ENCODE peak calls at places on chromosomes 13 and 19, in five cellular contexts. C, I, K, M and Q are unnamed samples.

GRCh38 chr19:3459965-3460582 is 20.3 kb downstream of the SMIM24 start:
- DNase-seq in C (no peak), I (no peak), M (no peak), K (no peak), Q (no peak)

GRCh38 chr19:40576181-40576584 is 490 bp upstream of the SHKBP1 start:
- DNase-seq in M (no peak), I (no peak), C (no peak), K (no peak), Q (no peak)

GRCh38 chr19:30540671-30541210 is 168.6 kb downstream of the ZNF536 start:
- DNase-seq in I (no peak), K (no peak), C (no peak), M (peak), Q (no peak)

GRCh38 chr19:40862785-40863184 is 12.5 kb upstream of the CYP2A6 start:
- DNase-seq in I (no peak), M (no peak), K (no peak), C (peak), Q (no peak)

GRCh38 chr19:51338563-51339312 is 3.2 kb downstream of the VSIG10L start:
- DNase-seq in C (peak), I (peak), M (peak), K (peak), Q (peak)

GRCh38 chr19:48501446-48501960 is 10.1 kb downstream of the LMTK3 start:
- DNase-seq in K (no peak), I (no peak), C (peak), M (peak), Q (no peak)

GRCh38 chr13:61187471-61187870 is 228.2 kb downstream of the PCDH20 start:
- DNase-seq in M (no peak), K (no peak), C (no peak), I (no peak), Q (no peak)

GRCh38 chr13:109584844-109585361 is 201.5 kb downstream of the IRS2 start:
- DNase-seq in C (no peak), I (no peak), K (no peak), M (no peak), Q (no peak)

GRCh38 chr19:39167461-39168257 is 29.1 kb upstream of the NCCRP1 start:
- DNase-seq in M (no peak), C (no peak), I (no peak), K (no peak), Q (no peak)

GRCh38 chr19:28710278-28710677 is 502.7 kb downstream of the UQCRFS1 start:
- DNase-seq in I (no peak), K (no peak), C (peak), M (peak), Q (no peak)

GRCh38 chr19:39078436-39079200 is 5.5 kb upstream of the ACP7 start:
- DNase-seq in C (no peak), I (no peak), K (no peak), M (no peak), Q (no peak)

GRCh38 chr13:79194272-79194671 is 211.8 kb downstream of the RBM26 start:
- DNase-seq in M (peak), C (no peak), K (no peak), I (no peak), Q (no peak)

GRCh38 chr19:50815443-50815842 is 8.1 kb downstream of the KLK1 start:
- DNase-seq in M (no peak), K (no peak), I (no peak), C (no peak), Q (no peak)

GRCh38 chr13:29591310-29591709 is 4.2 kb downstream of the SLC7A1 start:
- DNase-seq in M (no peak), C (no peak), I (no peak), K (no peak), Q (no peak)

GRCh38 chr13:106513025-106513424 is 22.4 kb downstream of the EFNB2 start:
- DNase-seq in C (no peak), I (no peak), K (no peak), M (no peak), Q (no peak)

GRCh38 chr13:39269411-39269810 is 231.2 kb downstream of the NHLRC3 start:
- DNase-seq in I (no peak), C (no peak), M (no peak), K (no peak), Q (no peak)

GRCh38 chr19:10568444-10568825 is 344 bp downstream of the CDKN2D start:
- DNase-seq in K (no peak), C (no peak), M (peak), I (peak), Q (no peak)

GRCh38 chr19:2083174-2083854 is 12.8 kb downstream of the MOB3A start:
- DNase-seq in M (peak), K (peak), C (peak), I (no peak), Q (peak)

GRCh38 chr13:96020155-96020575 is 33.0 kb downstream of the UGGT2 start:
- DNase-seq in C (peak), I (no peak), M (peak), K (no peak), Q (no peak)

GRCh38 chr13:49679244-49679643 is 12.0 kb downstream of the EBPL start:
- DNase-seq in C (no peak), K (no peak), M (peak), I (no peak), Q (no peak)

GRCh38 chr13:44903596-44903995 is 85.7 kb downstream of the NUFIP1 start:
- DNase-seq in I (peak), C (no peak), K (peak), M (no peak), Q (peak)

GRCh38 chr13:50994651-50995050 is 85.1 kb downstream of the RNASEH2B start:
- DNase-seq in I (no peak), K (peak), C (no peak), M (no peak), Q (no peak)

GRCh38 chr19:2312819-2313501 is 5.0 kb upstream of the LINGO3 start:
- DNase-seq in C (no peak), M (no peak), I (no peak), K (no peak), Q (no peak)

GRCh38 chr13:94415484-94415883 is 64.0 kb downstream of the DCT start:
- DNase-seq in C (no peak), K (no peak), I (no peak), M (no peak), Q (no peak)

GRCh38 chr13:51148223-51148951 is 37.3 kb upstream of the C13orf42 start:
- DNase-seq in K (peak), C (no peak), I (no peak), M (no peak), Q (no peak)

GRCh38 chr19:55301459-55302331 is 17.9 kb downstream of the BRSK1 start:
- DNase-seq in I (peak), M (peak), C (peak), K (peak), Q (peak)

GRCh38 chr19:12126707-12127106 is 13.4 kb downstream of the ZNF20 start:
- DNase-seq in C (no peak), I (no peak), K (no peak), M (peak), Q (no peak)

GRCh38 chr19:6963937-6964336 is 57.3 kb downstream of the MBD3L2B start:
- DNase-seq in C (no peak), K (no peak), M (peak), I (no peak), Q (no peak)

GRCh38 chr13:106151056-106151699 is 384.3 kb downstream of the EFNB2 start:
- DNase-seq in C (no peak), K (no peak), M (no peak), I (no peak), Q (no peak)

GRCh38 chr19:51621178-51621577 is 9.0 kb downstream of the SIGLEC5 start:
- DNase-seq in K (no peak), C (peak), M (peak), I (no peak), Q (no peak)

GRCh38 chr13:94305463-94305862 is 174.0 kb downstream of the DCT start:
- DNase-seq in I (no peak), K (no peak), C (no peak), M (no peak), Q (no peak)

GRCh38 chr13:25905411-25906010 is 146.3 kb downstream of the SHISA2 start:
- DNase-seq in C (no peak), K (peak), M (no peak), I (no peak), Q (no peak)

GRCh38 chr19:7815325-7815724 is 14.7 kb upstream of the EVI5L start:
- DNase-seq in K (no peak), C (no peak), I (no peak), M (no peak), Q (no peak)

GRCh38 chr13:86881390-86881789 is 789.8 kb upstream of the SLITRK5 start:
- DNase-seq in M (no peak), I (no peak), C (no peak), K (no peak), Q (no peak)

GRCh38 chr19:50780753-50781480 is 9.3 kb upstream of the ACP4 start:
- DNase-seq in M (no peak), C (peak), K (no peak), I (no peak), Q (no peak)

GRCh38 chr13:28423010-28423409 is 71.9 kb downstream of the FLT1 start:
- DNase-seq in M (peak), C (peak), K (no peak), I (peak), Q (peak)

GRCh38 chr13:54852831-54853230 is 1824.2 kb downstream of the OLFM4 start:
- DNase-seq in I (no peak), M (no peak), K (no peak), C (no peak), Q (no peak)